ENCODE peak calls at places on chromosomes 7 and 10, in six cellular contexts. F is neural crest cell, I is cardiac fibroblast, B is astrocyte of the cerebellum, V is lower lobe of right lung, D is GM04504. C is an unnamed sample.

GRCh38 chr10:88987840-88988239 is 2.8 kb upstream of the FAS start:
- DNase-seq in D (no peak), B (no peak), I (no peak), V (no peak), F (no peak), C (no peak)

GRCh38 chr10:78892383-78893191 is 176.2 kb upstream of the ZMIZ1 start:
- DNase-seq in I (peak; percentile 6), B (no peak), V (no peak), F (no peak), D (no peak), C (no peak)

GRCh38 chr7:107234436-107234835 is 65.6 kb downstream of the HBP1 start:
- DNase-seq in I (no peak), F (no peak), D (no peak), V (no peak), B (no peak), C (no peak)

GRCh38 chr7:136685506-136685905 is 182.9 kb upstream of the CHRM2 start:
- DNase-seq in B (no peak), I (no peak), V (no peak), D (no peak), F (no peak), C (no peak)

GRCh38 chr7:116653204-116653603 is 18.8 kb upstream of the MET start:
- DNase-seq in D (no peak), F (no peak), V (no peak), B (peak; percentile 79), I (peak; percentile 35), C (peak; percentile 17)

GRCh38 chr10:84356951-84357350 is 28.6 kb downstream of the CCSER2 start:
- DNase-seq in D (no peak), V (no peak), B (no peak), I (no peak), F (no peak), C (no peak)

GRCh38 chr10:99682032-99682431 is 22.7 kb downstream of the ENTPD7 start:
- DNase-seq in F (no peak), V (no peak), D (no peak), B (no peak), I (no peak), C (no peak)

GRCh38 chr10:131855763-131856401 is 44.9 kb upstream of the PPP2R2D start:
- DNase-seq in B (no peak), V (peak; percentile 12), D (no peak), F (no peak), I (no peak), C (no peak)

GRCh38 chr10:49642311-49642710 is 28.5 kb downstream of the CHAT start:
- DNase-seq in F (no peak), D (no peak), V (no peak), I (no peak), B (no peak), C (no peak)

GRCh38 chr10:132793871-132794849 is 8.2 kb upstream of the NKX6-2 start:
- DNase-seq in I (no peak), V (no peak), F (no peak), B (no peak), D (no peak), C (no peak)

GRCh38 chr7:128217972-128218652 is 23.0 kb upstream of the LEP start:
- DNase-seq in D (no peak), I (no peak), B (no peak), V (no peak), F (no peak), C (no peak)

GRCh38 chr10:13969792-13970140 is 361.0 kb downstream of the FRMD4A start:
- DNase-seq in V (no peak), F (no peak), B (no peak), D (no peak), I (no peak), C (no peak)

GRCh38 chr7:81919494-81919893 is 149.6 kb upstream of the HGF start:
- DNase-seq in F (no peak), B (no peak), I (no peak), D (no peak), V (no peak), C (no peak)